ENCODE peak calls at places on chromosomes 5 and 9, in four cellular contexts. F, M, N and U are unnamed samples.

GRCh38 chr5:17282283-17283120 is 65.1 kb downstream of the BASP1 start:
- DNase-seq in F (peak; percentile 91), M (no peak), N (no peak), U (no peak)

GRCh38 chr9:82406714-82407113 is 418.1 kb downstream of the SPATA31D1 start:
- DNase-seq in F (no peak), M (no peak), N (no peak), U (no peak)

GRCh38 chr5:74798977-74799911 is 32.2 kb downstream of the NSA2 start:
- DNase-seq in F (no peak), M (peak; percentile 3), N (peak; percentile 41), U (no peak)

GRCh38 chr5:816176-816575 is 31.6 kb upstream of the ZDHHC11B start:
- DNase-seq in F (no peak), M (no peak), N (no peak), U (no peak)

GRCh38 chr5:139762624-139763170 is 32.9 kb upstream of the PSD2 start:
- DNase-seq in F (no peak), M (no peak), N (no peak), U (no peak)

GRCh38 chr5:83375049-83375710 is 96.4 kb upstream of the VCAN start:
- DNase-seq in F (no peak), M (no peak), N (no peak), U (no peak)

GRCh38 chr5:88450239-88450638 is 181.6 kb upstream of the TMEM161B start:
- DNase-seq in F (no peak), M (no peak), N (no peak), U (no peak)

GRCh38 chr5:157387683-157388093 is 72.3 kb upstream of the NIPAL4 start:
- DNase-seq in F (no peak), M (peak; percentile 23), N (no peak), U (no peak)

GRCh38 chr5:170896779-170897178 is 35.0 kb downstream of the RANBP17 start:
- DNase-seq in F (no peak), M (no peak), N (peak; percentile 88), U (peak; percentile 16)

GRCh38 chr5:55692106-55692417 is 20.1 kb downstream of the SLC38A9 start:
- DNase-seq in F (no peak), M (no peak), N (no peak), U (no peak)

GRCh38 chr9:92685022-92685421 is 15.1 kb upstream of the IPPK start:
- DNase-seq in F (no peak), M (no peak), N (peak; percentile 43), U (no peak)

GRCh38 chr9:5800969-5801738 is 31.8 kb downstream of the ERMP1 start:
- DNase-seq in F (no peak), M (no peak), N (no peak), U (no peak)

GRCh38 chr5:29950416-29951145 is 1242.9 kb upstream of the CDH6 start:
- DNase-seq in F (no peak), M (no peak), N (no peak), U (no peak)

GRCh38 chr9:16794871-16795639 is 75.4 kb downstream of the BNC2 start:
- DNase-seq in F (no peak), M (no peak), N (no peak), U (no peak)

GRCh38 chr5:55104036-55104767 is 1.8 kb downstream of the GZMA start:
- DNase-seq in F (no peak), M (no peak), N (no peak), U (no peak)

GRCh38 chr9:104784098-104784497 is 20.2 kb downstream of the NIPSNAP3B start:
- DNase-seq in F (no peak), M (no peak), N (no peak), U (no peak)

GRCh38 chr5:146049704-146050026 is 55.7 kb downstream of the PLAC8L1 start:
- DNase-seq in F (no peak), M (no peak), N (no peak), U (no peak)

GRCh38 chr5:137615171-137615775 is 116.1 kb upstream of the SPOCK1 start:
- DNase-seq in F (no peak), M (no peak), N (no peak), U (no peak)

GRCh38 chr5:97087138-97087537 is 55.3 kb downstream of the LIX1 start:
- DNase-seq in F (no peak), M (no peak), N (no peak), U (no peak)

GRCh38 chr9:119304566-119304965 is 64.7 kb downstream of the BRINP1 start:
- DNase-seq in F (no peak), M (no peak), N (no peak), U (no peak)

GRCh38 chr5:179802950-179803562 is 3.6 kb downstream of the MGAT4B start:
- DNase-seq in F (no peak), M (no peak), N (peak; percentile 59), U (no peak)

GRCh38 chr5:179355976-179356968 is 11.0 kb upstream of the ADAMTS2 start:
- DNase-seq in F (no peak), M (no peak), N (no peak), U (no peak)

GRCh38 chr5:172724203-172724602 is 46.8 kb downstream of the DUSP1 start:
- DNase-seq in F (no peak), M (no peak), N (no peak), U (no peak)
- H3K9ac ChIP-seq in F (no peak overlapping the region), M (no peak overlapping the region), N (no peak overlapping the region), U (no peak overlapping the region)

GRCh38 chr9:7780261-7780988 is 19.2 kb downstream of the DMAC1 start:
- DNase-seq in F (no peak), M (no peak), N (no peak), U (no peak)

GRCh38 chr9:7782390-7783120 is 17.0 kb downstream of the DMAC1 start:
- DNase-seq in F (no peak), M (no peak), N (no peak), U (no peak)

GRCh38 chr9:7785813-7786212 is 13.8 kb downstream of the DMAC1 start:
- DNase-seq in F (no peak), M (no peak), N (no peak), U (no peak)

GRCh38 chr9:7783635-7784063 is 15.9 kb downstream of the DMAC1 start:
- DNase-seq in F (no peak), M (no peak), N (no peak), U (no peak)

DNA sequence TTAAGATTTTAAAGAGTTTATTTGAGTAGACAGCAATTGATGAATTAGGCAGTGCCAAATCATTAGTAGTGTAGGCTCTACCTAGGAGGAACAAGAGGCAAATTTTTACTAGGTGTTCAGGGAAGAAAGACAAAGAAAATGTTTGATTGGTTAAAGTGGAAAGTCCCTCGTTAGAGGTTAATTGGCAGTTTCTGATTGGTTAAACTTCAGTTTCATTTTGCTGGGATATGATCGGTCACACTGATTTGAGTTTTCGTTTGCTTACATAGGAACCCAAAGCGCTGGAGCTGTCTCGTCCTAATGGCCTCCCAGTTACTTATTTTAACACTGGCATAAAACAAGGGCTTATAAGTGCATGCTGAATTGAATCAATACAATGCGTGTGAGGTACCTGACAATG is 15.1 kb downstream of the DMAC1 start:
- DNase-seq in F (peak; percentile 38), M (no peak), N (no peak), U (no peak)
- TF ChIP-seq SUZ12 in F (no peak), M (no peak), N (no peak), U (no peak)

GRCh38 chr9:33117816-33118215 is 41.3 kb upstream of the SMU1 start:
- DNase-seq in F (no peak), M (no peak), N (no peak), U (no peak)
- H3K9ac ChIP-seq in F (no peak overlapping the region), M (no peak overlapping the region), N (no peak overlapping the region), U (no peak overlapping the region)

GRCh38 chr9:133478851-133479711 is at the start of gene SLC2A6:
- DNase-seq in F (no peak), M (peak; percentile 63), N (peak; percentile 94), U (peak; percentile 75)
- TF ChIP-seq SUZ12 in F (no peak), M (no peak), N (no peak), U (no peak)